ENCODE peak calls at places on chromosomes 3 and 15, in seven cellular contexts. One of them, this sample, is unnamed.

GRCh38 chr15:36109943-36110658 is 469.3 kb upstream of the CDIN1 start:
- DNase-seq in heart left ventricle: no peak
- DNase-seq in psoas muscle: no peak
- DNase-seq in upper lobe of right lung: no peak
- DNase-seq in right atrium auricular region: no peak
- DNase-seq in astrocyte of the spinal cord: peak; percentile 80
- DNase-seq in H9: no peak
- DNase-seq in this sample: peak; percentile 31

GRCh38 chr3:158717576-158717975 is 14.7 kb downstream of the RARRES1 start:
- DNase-seq in astrocyte of the spinal cord: no peak
- DNase-seq in upper lobe of right lung: no peak
- DNase-seq in right atrium auricular region: no peak
- DNase-seq in H9: no peak
- DNase-seq in psoas muscle: no peak
- DNase-seq in heart left ventricle: no peak
- DNase-seq in this sample: no peak

GRCh38 chr15:78620021-78620838 is 566 bp downstream of the CHRNA3 start:
- DNase-seq in right atrium auricular region: no peak
- DNase-seq in astrocyte of the spinal cord: no peak
- DNase-seq in upper lobe of right lung: peak; percentile 58
- DNase-seq in heart left ventricle: no peak
- DNase-seq in H9: peak; percentile 77
- DNase-seq in psoas muscle: no peak
- DNase-seq in this sample: no peak

GRCh38 chr3:120364821-120365220 is 15.7 kb upstream of the LRRC58 start:
- DNase-seq in psoas muscle: no peak
- DNase-seq in heart left ventricle: no peak
- DNase-seq in upper lobe of right lung: no peak
- DNase-seq in right atrium auricular region: no peak
- DNase-seq in astrocyte of the spinal cord: peak; percentile 8
- DNase-seq in H9: no peak
- DNase-seq in this sample: peak; percentile 33

GRCh38 chr15:76962337-76963013 is 30.9 kb downstream of the RCN2 start:
- DNase-seq in upper lobe of right lung: no peak
- DNase-seq in psoas muscle: no peak
- DNase-seq in heart left ventricle: no peak
- DNase-seq in H9: no peak
- DNase-seq in astrocyte of the spinal cord: no peak
- DNase-seq in right atrium auricular region: no peak
- DNase-seq in this sample: no peak

GRCh38 chr3:38327335-38328009 is 19.1 kb upstream of the XYLB start:
- DNase-seq in heart left ventricle: no peak
- DNase-seq in upper lobe of right lung: no peak
- DNase-seq in psoas muscle: no peak
- DNase-seq in H9: no peak
- DNase-seq in astrocyte of the spinal cord: peak; percentile 56
- DNase-seq in right atrium auricular region: no peak
- DNase-seq in this sample: peak; percentile 81

GRCh38 chr3:95775486-95776094 is 1038.8 kb upstream of the EPHA6 start:
- DNase-seq in astrocyte of the spinal cord: no peak
- DNase-seq in H9: no peak
- DNase-seq in upper lobe of right lung: no peak
- DNase-seq in heart left ventricle: no peak
- DNase-seq in right atrium auricular region: no peak
- DNase-seq in psoas muscle: no peak
- DNase-seq in this sample: no peak

GRCh38 chr15:89197503-89197971 is 23.8 kb downstream of the RLBP1 start:
- DNase-seq in upper lobe of right lung: peak; percentile 73
- DNase-seq in heart left ventricle: no peak
- DNase-seq in right atrium auricular region: no peak
- DNase-seq in H9: peak; percentile 75
- DNase-seq in psoas muscle: no peak
- DNase-seq in astrocyte of the spinal cord: no peak
- DNase-seq in this sample: no peak

GRCh38 chr3:10359761-10360161 is 38.8 kb upstream of the SEC13 start:
- DNase-seq in heart left ventricle: no peak
- DNase-seq in right atrium auricular region: no peak
- DNase-seq in upper lobe of right lung: no peak
- DNase-seq in psoas muscle: peak; percentile 48
- DNase-seq in astrocyte of the spinal cord: no peak
- DNase-seq in H9: no peak
- DNase-seq in this sample: no peak

GRCh38 chr3:147521646-147522045 is 112.5 kb downstream of the ZIC1 start:
- DNase-seq in heart left ventricle: no peak
- DNase-seq in astrocyte of the spinal cord: peak; percentile 73
- DNase-seq in psoas muscle: no peak
- DNase-seq in H9: no peak
- DNase-seq in upper lobe of right lung: no peak
- DNase-seq in right atrium auricular region: no peak
- DNase-seq in this sample: peak; percentile 29

GRCh38 chr3:53009826-53010539 is 35.9 kb downstream of the SFMBT1 start:
- DNase-seq in right atrium auricular region: no peak
- DNase-seq in heart left ventricle: no peak
- DNase-seq in H9: no peak
- DNase-seq in upper lobe of right lung: no peak
- DNase-seq in astrocyte of the spinal cord: no peak
- DNase-seq in psoas muscle: no peak
- DNase-seq in this sample: no peak

GRCh38 chr15:27820232-27820631 is 278.9 kb downstream of the OCA2 start:
- DNase-seq in right atrium auricular region: no peak
- DNase-seq in heart left ventricle: no peak
- DNase-seq in H9: no peak
- DNase-seq in astrocyte of the spinal cord: peak; percentile 74
- DNase-seq in psoas muscle: no peak
- DNase-seq in upper lobe of right lung: no peak
- DNase-seq in this sample: no peak

GRCh38 chr3:125401402-125401801 is 26.3 kb upstream of the ZNF148 start:
- DNase-seq in upper lobe of right lung: no peak
- DNase-seq in H9: no peak
- DNase-seq in psoas muscle: no peak
- DNase-seq in heart left ventricle: no peak
- DNase-seq in astrocyte of the spinal cord: peak; percentile 47
- DNase-seq in right atrium auricular region: no peak
- DNase-seq in this sample: peak; percentile 45

GRCh38 chr3:125406070-125406469 is 30.9 kb upstream of the ZNF148 start:
- DNase-seq in right atrium auricular region: no peak
- DNase-seq in upper lobe of right lung: no peak
- DNase-seq in psoas muscle: no peak
- DNase-seq in astrocyte of the spinal cord: no peak
- DNase-seq in H9: no peak
- DNase-seq in heart left ventricle: no peak
- DNase-seq in this sample: no peak

GRCh38 chr3:125398952-125399351 is 23.8 kb upstream of the ZNF148 start:
- DNase-seq in heart left ventricle: no peak
- DNase-seq in H9: peak; percentile 32
- DNase-seq in right atrium auricular region: no peak
- DNase-seq in psoas muscle: no peak
- DNase-seq in upper lobe of right lung: no peak
- DNase-seq in astrocyte of the spinal cord: no peak
- DNase-seq in this sample: no peak

DNA sequence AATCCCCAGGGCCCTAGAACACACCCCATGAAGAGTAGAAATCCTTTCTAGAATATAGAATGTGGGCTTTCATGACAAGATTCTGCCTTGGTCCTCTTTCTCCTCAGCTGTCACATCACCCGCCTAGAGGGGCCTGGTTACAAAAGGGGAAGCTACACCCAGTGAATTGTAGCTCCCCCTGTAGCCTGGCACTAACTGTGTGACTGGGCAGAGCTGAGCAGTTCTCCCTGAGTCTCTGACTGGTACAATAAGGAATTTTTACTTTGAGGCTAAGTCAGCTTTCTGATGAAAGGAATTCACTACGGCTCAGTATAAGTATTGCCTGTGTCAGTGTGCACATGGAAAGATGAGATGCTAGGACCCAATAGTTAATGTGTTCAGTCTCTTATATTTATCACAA is 28.7 kb upstream of the ZNF148 start:
- DNase-seq in upper lobe of right lung: no peak
- DNase-seq in psoas muscle: no peak
- DNase-seq in H9: no peak
- DNase-seq in astrocyte of the spinal cord: no peak
- DNase-seq in right atrium auricular region: no peak
- DNase-seq in heart left ventricle: no peak
- DNase-seq in this sample: peak; percentile 53
- TF ChIP-seq CTCF in upper lobe of right lung: no peak
- TF ChIP-seq CTCF in psoas muscle: no peak
- TF ChIP-seq CTCF in H9: peak; percentile 25
- TF ChIP-seq CTCF in astrocyte of the spinal cord: peak; percentile 17
- TF ChIP-seq CTCF in right atrium auricular region: no peak
- TF ChIP-seq CTCF in heart left ventricle: no peak
- TF ChIP-seq CTCF in this sample: peak; percentile 44

DNA sequence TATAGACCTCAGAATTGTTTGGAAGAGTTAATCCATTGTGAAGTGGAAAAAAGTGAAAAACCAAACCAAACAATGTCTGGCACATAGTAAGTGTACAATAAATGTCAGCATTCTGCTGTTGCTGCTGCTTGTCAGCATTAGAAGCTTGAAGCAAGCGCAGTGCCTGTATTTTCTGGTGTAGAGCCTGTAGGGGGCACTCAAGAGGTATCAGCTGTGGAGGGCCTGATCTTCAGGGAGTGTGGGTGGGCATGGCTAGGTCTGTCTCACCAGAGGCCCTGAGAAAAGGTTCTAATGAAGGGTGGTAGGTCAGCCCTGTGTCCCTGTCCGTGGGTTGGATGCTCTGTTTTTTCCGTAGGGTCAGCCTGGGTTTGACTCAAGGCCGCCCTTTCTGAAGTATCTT is 3.6 kb downstream of the ADAMTSL3 start:
- DNase-seq in upper lobe of right lung: no peak
- DNase-seq in astrocyte of the spinal cord: no peak
- DNase-seq in H9: peak; percentile 61
- DNase-seq in right atrium auricular region: no peak
- DNase-seq in psoas muscle: no peak
- DNase-seq in heart left ventricle: no peak
- DNase-seq in this sample: no peak
- TF ChIP-seq CTCF in upper lobe of right lung: peak; percentile 13
- TF ChIP-seq CTCF in astrocyte of the spinal cord: no peak
- TF ChIP-seq CTCF in H9: peak; percentile 73
- TF ChIP-seq CTCF in right atrium auricular region: no peak
- TF ChIP-seq CTCF in psoas muscle: no peak
- TF ChIP-seq CTCF in heart left ventricle: no peak
- TF ChIP-seq CTCF in this sample: no peak

GRCh38 chr3:170258105-170258487 is 35.9 kb downstream of the PRKCI start:
- DNase-seq in astrocyte of the spinal cord: no peak
- DNase-seq in upper lobe of right lung: no peak
- DNase-seq in psoas muscle: no peak
- DNase-seq in right atrium auricular region: no peak
- DNase-seq in heart left ventricle: no peak
- DNase-seq in H9: no peak
- DNase-seq in this sample: no peak

GRCh38 chr3:170257145-170257544 is 34.9 kb downstream of the PRKCI start:
- DNase-seq in right atrium auricular region: no peak
- DNase-seq in upper lobe of right lung: no peak
- DNase-seq in psoas muscle: no peak
- DNase-seq in heart left ventricle: no peak
- DNase-seq in astrocyte of the spinal cord: no peak
- DNase-seq in H9: no peak
- DNase-seq in this sample: no peak

GRCh38 chr3:170259853-170260386 is 37.7 kb downstream of the PRKCI start:
- DNase-seq in astrocyte of the spinal cord: no peak
- DNase-seq in right atrium auricular region: no peak
- DNase-seq in upper lobe of right lung: no peak
- DNase-seq in heart left ventricle: no peak
- DNase-seq in psoas muscle: no peak
- DNase-seq in H9: no peak
- DNase-seq in this sample: no peak

GRCh38 chr3:170256597-170256996 is 34.4 kb downstream of the PRKCI start:
- DNase-seq in upper lobe of right lung: no peak
- DNase-seq in right atrium auricular region: no peak
- DNase-seq in heart left ventricle: no peak
- DNase-seq in astrocyte of the spinal cord: no peak
- DNase-seq in H9: no peak
- DNase-seq in psoas muscle: no peak
- DNase-seq in this sample: no peak
- TF ChIP-seq CTCF in upper lobe of right lung: no peak
- TF ChIP-seq CTCF in right atrium auricular region: no peak
- TF ChIP-seq CTCF in heart left ventricle: no peak
- TF ChIP-seq CTCF in astrocyte of the spinal cord: no peak
- TF ChIP-seq CTCF in H9: no peak
- TF ChIP-seq CTCF in psoas muscle: no peak
- TF ChIP-seq CTCF in this sample: no peak

GRCh38 chr3:98592345-98592935 is 971 bp downstream of the CPOX start:
- DNase-seq in astrocyte of the spinal cord: no peak
- DNase-seq in right atrium auricular region: no peak
- DNase-seq in H9: no peak
- DNase-seq in psoas muscle: no peak
- DNase-seq in heart left ventricle: no peak
- DNase-seq in upper lobe of right lung: no peak
- DNase-seq in this sample: no peak

GRCh38 chr3:98583766-98584165 is 9.6 kb downstream of the CPOX start:
- DNase-seq in heart left ventricle: no peak
- DNase-seq in H9: no peak
- DNase-seq in psoas muscle: no peak
- DNase-seq in upper lobe of right lung: no peak
- DNase-seq in astrocyte of the spinal cord: no peak
- DNase-seq in right atrium auricular region: no peak
- DNase-seq in this sample: no peak

GRCh38 chr3:98589331-98589870 is 4.0 kb downstream of the CPOX start:
- DNase-seq in psoas muscle: no peak
- DNase-seq in upper lobe of right lung: no peak
- DNase-seq in heart left ventricle: no peak
- DNase-seq in astrocyte of the spinal cord: peak; percentile 23
- DNase-seq in right atrium auricular region: no peak
- DNase-seq in H9: no peak
- DNase-seq in this sample: no peak

GRCh38 chr3:98584563-98584962 is 8.8 kb downstream of the CPOX start:
- DNase-seq in upper lobe of right lung: no peak
- DNase-seq in psoas muscle: no peak
- DNase-seq in astrocyte of the spinal cord: no peak
- DNase-seq in heart left ventricle: no peak
- DNase-seq in H9: no peak
- DNase-seq in right atrium auricular region: no peak
- DNase-seq in this sample: no peak

DNA sequence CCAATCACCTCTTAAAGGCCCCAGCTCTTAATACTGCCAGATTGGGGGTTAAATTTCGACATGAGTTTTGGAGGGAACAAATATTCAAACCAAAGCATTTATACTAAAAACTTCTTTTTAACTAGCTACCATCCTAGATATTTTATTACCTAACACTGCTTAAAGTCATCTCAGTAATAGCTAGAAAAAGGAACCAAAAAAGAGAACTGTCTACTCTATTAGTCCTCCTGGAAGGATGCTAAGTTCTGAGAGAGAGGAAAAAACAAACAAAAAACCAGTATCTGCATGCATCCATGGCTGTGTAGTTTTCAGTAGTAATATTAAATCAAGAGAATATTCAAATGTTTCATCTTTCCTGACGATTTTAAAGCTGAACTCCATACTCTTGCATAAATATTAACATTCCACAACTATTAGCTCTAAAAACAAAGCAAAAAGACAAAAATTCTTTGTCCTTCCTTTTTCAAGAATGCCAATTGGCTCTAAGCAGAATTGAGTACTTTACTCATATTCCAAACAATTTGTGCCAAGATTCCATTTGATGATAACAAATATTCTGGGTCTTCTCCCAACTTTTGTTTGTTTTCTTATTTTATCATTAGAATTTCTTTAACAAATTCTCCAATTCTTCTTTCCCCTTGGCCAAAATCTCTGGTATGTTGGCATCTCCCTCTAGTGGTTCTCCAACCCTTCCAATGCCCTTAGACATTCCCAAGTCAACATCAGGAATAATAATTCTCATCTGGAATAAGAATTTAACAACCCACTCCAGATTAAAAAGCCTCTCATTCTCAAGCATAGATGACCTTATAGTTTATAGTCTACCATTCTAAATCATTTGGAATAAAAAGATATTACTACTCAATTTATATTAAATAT is 5.5 kb downstream of the CPOX start:
- DNase-seq in psoas muscle: no peak
- DNase-seq in H9: no peak
- DNase-seq in heart left ventricle: no peak
- DNase-seq in astrocyte of the spinal cord: no peak
- DNase-seq in right atrium auricular region: no peak
- DNase-seq in upper lobe of right lung: no peak
- DNase-seq in this sample: no peak
- TF ChIP-seq CTCF in psoas muscle: no peak
- TF ChIP-seq CTCF in H9: peak; percentile 51
- TF ChIP-seq CTCF in heart left ventricle: no peak
- TF ChIP-seq CTCF in astrocyte of the spinal cord: peak; percentile 28
- TF ChIP-seq CTCF in right atrium auricular region: no peak
- TF ChIP-seq CTCF in upper lobe of right lung: no peak
- TF ChIP-seq CTCF in this sample: peak; percentile 72

This sample was measured in HFFc6.